ENCODE peak calls at places on chromosomes 11 and 22, in five cellular contexts. K is HCT116, A is PC-3, Y is GM23248, S is K562. T is an unnamed sample.

GRCh38 chr11:61685611-61685955 is 5.4 kb downstream of the DAGLA start:
- DNase-seq in K (no peak), A (no peak), Y (no peak), S (no peak), T (no peak)

GRCh38 chr22:46795845-46796565 is 33.6 kb downstream of the TBC1D22A start:
- DNase-seq in K (no peak), A (no peak), Y (no peak), S (no peak), T (no peak)

GRCh38 chr11:19365743-19366410 is 125.1 kb upstream of the E2F8 start:
- DNase-seq in K (no peak), A (peak), Y (peak), S (no peak), T (no peak)

GRCh38 chr22:37746366-37747089 is 49.7 kb downstream of the TRIOBP start:
- DNase-seq in K (no peak), A (no peak), Y (peak), S (peak), T (no peak)

GRCh38 chr11:118609380-118610219 is 2.2 kb downstream of the PHLDB1 start:
- DNase-seq in K (no peak), A (no peak), Y (peak), S (no peak), T (no peak)

GRCh38 chr11:70661763-70662501 is 263.6 kb downstream of the CTTN start:
- DNase-seq in K (no peak), A (no peak), Y (peak), S (no peak), T (no peak)

GRCh38 chr22:39254789-39255298 is 10.1 kb upstream of the PDGFB start:
- DNase-seq in K (no peak), A (peak), Y (peak), S (no peak), T (no peak)

GRCh38 chr11:17827006-17827405 is 92.4 kb downstream of the KCNC1 start:
- DNase-seq in K (no peak), A (peak), Y (no peak), S (no peak), T (no peak)

GRCh38 chr11:65430406-65431217 is 8.0 kb downstream of the NEAT1 start:
- DNase-seq in K (no peak), A (peak), Y (peak), S (no peak), T (no peak)

GRCh38 chr11:72425053-72425980 is 9.0 kb downstream of the CLPB start:
- DNase-seq in K (no peak), A (no peak), Y (no peak), S (no peak), T (no peak)

GRCh38 chr22:47296405-47297260 is 534.2 kb downstream of the TBC1D22A start:
- DNase-seq in K (no peak), A (no peak), Y (peak), S (peak), T (no peak)

GRCh38 chr11:3153291-3153861 is 11.7 kb downstream of the OSBPL5 start:
- DNase-seq in K (no peak), A (no peak), Y (peak), S (no peak), T (peak)

DNA sequence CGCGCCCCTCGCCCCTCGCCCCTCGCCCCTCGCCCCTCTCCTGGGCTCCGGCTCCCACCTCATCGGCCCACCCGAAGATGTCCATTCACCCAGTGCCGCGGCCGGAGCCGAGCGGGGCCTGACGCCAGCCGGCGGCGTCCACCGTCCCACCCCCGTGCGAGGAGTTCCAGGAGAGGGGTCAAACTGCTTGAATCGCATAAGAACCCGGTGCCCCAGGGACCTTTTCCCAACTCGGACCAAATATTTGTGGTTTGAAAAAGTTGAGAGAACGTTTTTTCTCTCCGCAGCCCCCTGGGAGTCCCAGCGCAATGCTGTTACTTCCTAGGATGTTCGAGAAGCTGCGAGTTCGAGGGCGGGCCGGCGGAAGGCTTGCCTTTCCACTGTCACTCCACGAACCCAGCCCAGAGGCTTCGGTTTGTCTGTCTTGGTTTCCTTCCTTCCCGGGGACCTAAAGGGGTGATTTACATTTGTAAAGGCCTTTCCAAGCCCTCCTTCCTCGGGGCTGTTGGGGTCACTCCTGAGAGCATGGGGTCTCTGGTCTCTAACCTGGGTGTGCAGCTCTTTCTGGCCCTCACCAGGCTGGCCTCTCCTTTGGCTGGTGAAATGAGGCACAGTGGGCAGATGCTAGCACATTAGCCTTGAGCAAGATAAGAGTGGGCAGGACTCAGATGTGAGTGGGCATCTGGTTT is 38.0 kb downstream of the ETS1 start:
- DNase-seq in K (no peak), A (no peak), Y (no peak), S (no peak), T (no peak)
- H3K4me3 ChIP-seq in K (no peak), A (no peak), Y (peak), S (no peak), T (no peak)

GRCh38 chr22:42662114-42663021 is 13.2 kb upstream of the CYB5R3 start:
- DNase-seq in K (no peak), A (peak), Y (peak), S (peak), T (no peak)
- TF ChIP-seq EZH2 in K (no peak), A (no peak), Y (no peak), S (no peak), T (no peak)

DNA sequence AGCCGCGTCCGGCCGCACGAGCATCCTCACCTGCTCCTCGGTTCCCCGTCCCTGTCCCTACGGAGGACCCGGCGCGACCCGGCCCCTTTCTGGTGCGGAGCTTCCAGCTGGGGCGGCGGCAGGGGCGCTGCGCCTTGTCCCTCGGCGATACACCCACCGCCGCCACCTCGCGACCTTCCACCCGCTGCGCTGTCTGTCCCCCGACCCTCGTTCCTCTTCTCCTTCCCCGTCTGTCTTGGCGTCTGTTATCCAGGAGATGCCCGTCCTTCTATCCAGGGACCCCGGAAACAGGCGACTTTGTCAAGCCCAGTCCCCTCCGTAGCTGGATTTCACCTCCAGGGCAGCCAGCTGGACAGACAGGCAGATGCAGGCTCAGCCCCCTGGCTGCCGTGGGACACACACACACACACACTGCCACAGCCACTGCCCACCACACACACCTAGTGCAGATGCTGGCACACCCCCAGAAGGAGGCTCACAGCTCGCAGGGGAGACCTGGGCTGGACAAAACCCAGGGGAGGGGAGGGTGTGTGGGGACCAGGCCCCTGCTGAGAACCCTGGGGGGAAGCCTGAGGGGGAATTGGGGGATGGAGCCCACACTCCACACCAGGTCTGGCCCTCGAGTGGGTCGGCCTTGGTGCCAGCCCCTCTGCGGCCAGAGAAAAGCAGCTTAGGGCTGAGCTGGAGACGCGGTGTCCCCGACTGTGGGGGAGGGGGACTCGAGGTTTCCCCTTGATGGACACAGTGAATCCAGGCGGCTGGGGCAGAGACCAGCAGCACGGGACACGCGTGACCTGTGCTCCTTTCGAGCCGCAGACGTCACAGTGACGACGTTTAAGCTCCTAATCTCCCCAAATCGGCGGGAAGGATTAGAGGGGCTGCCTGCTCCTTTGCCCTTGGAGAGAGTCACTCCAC is 781 bp downstream of the DRD4 start:
- DNase-seq in K (no peak), A (no peak), Y (no peak), S (no peak), T (no peak)
- H3K4me3 ChIP-seq in K (no peak), A (no peak), Y (no peak), S (no peak), T (no peak)

GRCh38 chr22:35977136-35977535 is 51.5 kb downstream of the RBFOX2 start:
- DNase-seq in K (no peak), A (no peak), Y (peak), S (no peak), T (no peak)
- TF ChIP-seq EZH2 in K (no peak), A (no peak), Y (no peak), S (no peak), T (no peak)

T was measured in SK-N-MC.